ENCODE peak calls at places on chromosomes 4 and X, in five cellular contexts. Q is GM04504, H is HEK293T, E is GM12878, S is GM10248. O is an unnamed sample.

GRCh38 chrX:119762718-119763117 is 4.3 kb downstream of the SOWAHD start:
- DNase-seq in S (no peak), Q (no peak), E (no peak), H (no peak), O (no peak)

GRCh38 chr4:174334628-174335027 is 50.9 kb downstream of the CEP44 start:
- DNase-seq in Q (no peak), E (peak), S (peak), H (no peak), O (peak)

GRCh38 chrX:16711219-16712115 is 1.0 kb downstream of the CTPS2 start:
- DNase-seq in Q (no peak), H (no peak), E (no peak), S (peak), O (no peak)

GRCh38 chrX:136268051-136269048 is 17.1 kb upstream of the MAP7D3 start:
- DNase-seq in Q (no peak), H (peak), S (peak), E (no peak), O (no peak)

GRCh38 chrX:154602766-154603437 is 16.2 kb downstream of the CTAG1B start:
- DNase-seq in E (no peak), H (no peak), S (no peak), Q (no peak), O (no peak)

GRCh38 chr4:109434007-109434792 is 585 bp downstream of the SEC24B start:
- DNase-seq in E (no peak), Q (no peak), H (peak), S (peak), O (no peak)

GRCh38 chr4:64539234-64539849 is 130.1 kb upstream of the TECRL start:
- DNase-seq in Q (peak), S (peak), H (peak), E (peak), O (no peak)

GRCh38 chr4:95835672-95836071 is 4.2 kb upstream of the PDHA2 start:
- DNase-seq in E (no peak), Q (no peak), S (no peak), H (peak), O (no peak)

GRCh38 chr4:54717694-54718093 is 59.9 kb downstream of the KIT start:
- DNase-seq in Q (no peak), S (no peak), E (no peak), H (no peak), O (no peak)

GRCh38 chr4:100117749-100118148 is 72.5 kb downstream of the DDIT4L start:
- DNase-seq in E (no peak), Q (no peak), H (no peak), S (no peak), O (no peak)

O was measured in epithelial cell of prostate.